ENCODE peak calls at places on chromosomes 1 and 21, in four cellular contexts. U is amniotic stem cell, S is memory B cell, K is cardiac muscle cell. X is an unnamed sample.

GRCh38 chr1:15429701-15430149 is 8.5 kb upstream of the CTRC start:
- DNase-seq in U (no peak), S (no peak), K (peak; percentile 36), X (no peak)

GRCh38 chr1:110084226-110085078 is 14.0 kb upstream of the ALX3 start:
- DNase-seq in U (no peak), S (no peak), K (peak; percentile 52), X (peak; percentile 47)

GRCh38 chr1:41626616-41627375 is 142.3 kb upstream of the EDN2 start:
- DNase-seq in U (no peak), S (no peak), K (no peak), X (no peak)

GRCh38 chr1:50570064-50570463 is 146.8 kb upstream of the DMRTA2 start:
- DNase-seq in U (no peak), S (no peak), K (no peak), X (no peak)

GRCh38 chr1:156435551-156436318 is 64.8 kb downstream of the MEF2D start:
- DNase-seq in U (no peak), S (peak; percentile 43), K (peak; percentile 25), X (no peak)

GRCh38 chr21:46065215-46065992 is 32.5 kb upstream of the COL6A2 start:
- DNase-seq in U (no peak), S (no peak), K (peak; percentile 70), X (no peak)

GRCh38 chr1:44111861-44112260 is 6.8 kb upstream of the KLF17 start:
- DNase-seq in U (no peak), S (no peak), K (no peak), X (no peak)

GRCh38 chr1:232472485-232473041 is 157.4 kb downstream of the SIPA1L2 start:
- DNase-seq in U (no peak), S (no peak), K (peak; percentile 34), X (peak; percentile 24)

GRCh38 chr1:3657578-3658230 is 5.4 kb downstream of the TP73 start:
- DNase-seq in U (no peak), S (no peak), K (no peak), X (no peak)

GRCh38 chr1:27572679-27573426 is 31.1 kb downstream of the AHDC1 start:
- DNase-seq in U (no peak), S (no peak), K (no peak), X (no peak)

GRCh38 chr1:31031330-31032143 is 34.0 kb downstream of the PUM1 start:
- DNase-seq in U (no peak), S (no peak), K (no peak), X (no peak)

GRCh38 chr1:77671836-77672235 is 10.6 kb downstream of the ZZZ3 start:
- DNase-seq in U (no peak), S (no peak), K (peak; percentile 16), X (no peak)

GRCh38 chr1:23483327-23484252 is at the start of gene ASAP3:
- DNase-seq in U (no peak), S (no peak), K (peak; percentile 76), X (peak; percentile 22)

GRCh38 chr21:46621457-46622182 is 13.9 kb upstream of the PRMT2 start:
- DNase-seq in U (no peak), S (no peak), K (no peak), X (no peak)

GRCh38 chr21:17848228-17848627 is 29.1 kb upstream of the C21orf91 start:
- DNase-seq in U (peak; percentile 76), S (no peak), K (peak; percentile 88), X (no peak)

GRCh38 chr1:26697441-26697977 is 1.7 kb downstream of the ARID1A start:
- DNase-seq in U (no peak), S (no peak), K (no peak), X (no peak)

GRCh38 chr21:46004168-46004861 is 22.7 kb downstream of the COL6A1 start:
- DNase-seq in U (no peak), S (peak; percentile 7), K (no peak), X (no peak)

GRCh38 chr21:34999397-34999941 is 49.6 kb downstream of the RUNX1 start:
- DNase-seq in U (no peak), S (no peak), K (peak; percentile 13), X (no peak)

GRCh38 chr1:38261574-38261973 is 215.0 kb upstream of the POU3F1 start:
- DNase-seq in U (no peak), S (no peak), K (no peak), X (no peak)

GRCh38 chr1:99979071-99979470 is 9.3 kb downstream of the SLC35A3 start:
- DNase-seq in U (no peak), S (no peak), K (no peak), X (no peak)

GRCh38 chr1:211323156-211324063 is 3.2 kb upstream of the TRAF5 start:
- DNase-seq in U (peak; percentile 41), S (peak; percentile 57), K (peak; percentile 73), X (peak; percentile 83)

GRCh38 chr1:3948344-3948743 is 48.3 kb upstream of the C1orf174 start:
- DNase-seq in U (no peak), S (no peak), K (no peak), X (no peak)

GRCh38 chr1:205604825-205605544 is 26.8 kb downstream of the ELK4 start:
- DNase-seq in U (no peak), S (no peak), K (no peak), X (no peak)

GRCh38 chr1:226060976-226061792 is 1.3 kb upstream of the H3-3A start:
- DNase-seq in U (no peak), S (no peak), K (no peak), X (peak; percentile 11)

GRCh38 chr1:166884040-166884642 is 8.1 kb upstream of the TADA1 start:
- DNase-seq in U (no peak), S (peak; percentile 34), K (peak; percentile 45), X (no peak)

GRCh38 chr1:91948501-91949355 is 473 bp upstream of the BRDT start:
- DNase-seq in U (no peak), S (no peak), K (no peak), X (no peak)

GRCh38 chr1:2611034-2611501 is 21.7 kb downstream of the MMEL1 start:
- DNase-seq in U (no peak), S (peak; percentile 12), K (peak; percentile 12), X (peak; percentile 35)

GRCh38 chr1:21783679-21784603 is 992 bp upstream of the USP48 start:
- DNase-seq in U (peak; percentile 50), S (no peak), K (peak; percentile 99), X (no peak)

GRCh38 chr1:180953291-180953747 is 40.6 kb downstream of the KIAA1614 start:
- DNase-seq in U (no peak), S (no peak), K (no peak), X (no peak)

GRCh38 chr1:148263128-148263905 is 111.2 kb upstream of the NBPF11 start:
- DNase-seq in U (no peak), S (peak; percentile 54), K (peak; percentile 84), X (peak; percentile 79)

GRCh38 chr1:94725566-94725965 is 94.6 kb upstream of the SLC44A3 start:
- DNase-seq in U (no peak), S (no peak), K (peak; percentile 37), X (no peak)

X was measured in A673.